ENCODE peak calls at places on chromosomes 11 and 22, in eight cellular contexts. M is ovary; H is mucosa of gallbladder; D is naive thymus-derived CD8-positive, alpha-beta T cell; A is stomach; W is GM23338; V is activated CD8-positive, alpha-beta memory T cell treated with anti-CD3 and anti-CD28 coated beads, Interleukin-2, amount 50 U/mL, for 48 hours; L is head of caudate nucleus. G is an unnamed sample.

GRCh38 chr11:12979928-12980689 is 29.0 kb upstream of the RASSF10 start:
- DNase-seq in M (no peak), H (no peak), D (no peak), A (no peak), W (no peak), V (no peak), L (no peak), G (no peak)

GRCh38 chr11:71326328-71326940 is 74.1 kb upstream of the SHANK2 start:
- DNase-seq in M (no peak), H (no peak), D (no peak), A (no peak), W (no peak), V (no peak), L (no peak), G (no peak)

GRCh38 chr11:48063424-48063978 is 83.1 kb downstream of the PTPRJ start:
- DNase-seq in M (peak; percentile 47), H (peak; percentile 25), D (no peak), A (no peak), W (no peak), V (no peak), L (no peak), G (no peak)

GRCh38 chr22:37638351-37639069 is 959 bp upstream of the SH3BP1 start:
- DNase-seq in M (no peak), H (no peak), D (peak; percentile 51), A (peak; percentile 43), W (no peak), V (no peak), L (no peak), G (no peak)

GRCh38 chr11:69173925-69174591 is 18.3 kb downstream of the SMIM38 start:
- DNase-seq in M (no peak), H (no peak), D (no peak), A (no peak), W (no peak), V (no peak), L (no peak), G (no peak)

GRCh38 chr11:119730789-119731386 is 1.9 kb upstream of the NECTIN1 start:
- DNase-seq in M (no peak), H (no peak), D (no peak), A (no peak), W (no peak), V (no peak), L (peak; percentile 78), G (no peak)

GRCh38 chr22:19723990-19724827 is 870 bp downstream of the GP1BB start:
- DNase-seq in M (no peak), H (no peak), D (no peak), A (no peak), W (peak; percentile 82), V (peak; percentile 75), L (no peak), G (no peak)

GRCh38 chr11:134529212-134530096 is 117.4 kb upstream of the B3GAT1 start:
- DNase-seq in M (no peak), H (no peak), D (no peak), A (no peak), W (no peak), V (peak; percentile 35), L (no peak), G (no peak)

GRCh38 chr11:27392715-27393114 is 29.7 kb upstream of the CCDC34 start:
- DNase-seq in M (no peak), H (peak; percentile 29), D (no peak), A (no peak), W (peak; percentile 29), V (no peak), L (no peak), G (no peak)

GRCh38 chr11:69359735-69360470 is 65.9 kb downstream of the MYEOV start:
- DNase-seq in M (no peak), H (no peak), D (no peak), A (no peak), W (no peak), V (no peak), L (no peak), G (peak; percentile 43)

GRCh38 chr11:64661622-64662021 is 61.4 kb downstream of the NRXN2 start:
- DNase-seq in M (no peak), H (no peak), D (no peak), A (no peak), W (no peak), V (no peak), L (no peak), G (no peak)

GRCh38 chr11:129223701-129224149 is 31.6 kb upstream of the ARHGAP32 start:
- DNase-seq in M (no peak), H (no peak), D (no peak), A (no peak), W (no peak), V (no peak), L (no peak), G (no peak)

GRCh38 chr11:19803506-19803998 is 90.9 kb downstream of the NAV2 start:
- DNase-seq in M (no peak), H (peak; percentile 69), D (no peak), A (peak; percentile 78), W (peak; percentile 29), V (no peak), L (no peak), G (no peak)

GRCh38 chr11:73143126-73143838 is 1.2 kb upstream of the FCHSD2 start:
- DNase-seq in M (no peak), H (no peak), D (no peak), A (no peak), W (no peak), V (no peak), L (peak; percentile 17), G (no peak)

G was measured in vagina.